ENCODE peak calls at places on chromosomes 16 and 17, in ten cellular contexts. R is CD8-positive, alpha-beta memory T cell; Q is ovary; F is lower leg skin; B is choroid plexus epithelial cell; W is thoracic aorta; M is colonic mucosa; A is fibroblast of lung; N is OCI-LY7; E is psoas muscle. T is an unnamed sample.

GRCh38 chr16:27701381-27701780 is 151.4 kb downstream of the KATNIP start:
- DNase-seq in R (no peak), Q (no peak), F (peak), B (no peak), W (no peak), M (no peak), A (no peak), N (no peak), E (no peak), T (no peak)

GRCh38 chr16:8966781-8967436 is 3.2 kb upstream of the USP7 start:
- DNase-seq in R (no peak), Q (no peak), F (no peak), B (no peak), W (no peak), M (peak), A (no peak), N (no peak), E (no peak), T (no peak)

GRCh38 chr17:81084691-81085419 is 49.9 kb downstream of the BAIAP2 start:
- DNase-seq in R (no peak), Q (no peak), F (no peak), B (no peak), W (no peak), M (no peak), A (no peak), N (no peak), E (peak), T (no peak)

GRCh38 chr16:75256871-75257343 is 5.5 kb upstream of the BCAR1 start:
- DNase-seq in R (no peak), Q (peak), F (peak), B (peak), W (peak), M (no peak), A (peak), N (no peak), E (peak), T (no peak)

GRCh38 chr16:59039066-59039465 is 304.9 kb upstream of the GOT2 start:
- DNase-seq in R (no peak), Q (no peak), F (no peak), B (no peak), W (no peak), M (no peak), A (no peak), N (no peak), E (no peak), T (no peak)

GRCh38 chr16:24858219-24859041 is 12.7 kb downstream of the SLC5A11 start:
- DNase-seq in R (peak), Q (peak), F (peak), B (peak), W (no peak), M (peak), A (peak), N (peak), E (no peak), T (no peak)

GRCh38 chr16:88838566-88838965 is 18.2 kb downstream of the GALNS start:
- DNase-seq in R (no peak), Q (no peak), F (no peak), B (no peak), W (no peak), M (no peak), A (no peak), N (no peak), E (no peak), T (no peak)

GRCh38 chr16:20300312-20301097 is 26.8 kb downstream of the GP2 start:
- DNase-seq in R (no peak), Q (no peak), F (no peak), B (peak), W (no peak), M (peak), A (peak), N (peak), E (no peak), T (peak)

GRCh38 chr17:75152971-75153853 is 1.1 kb downstream of the JPT1 start:
- DNase-seq in R (no peak), Q (no peak), F (no peak), B (peak), W (no peak), M (peak), A (peak), N (peak), E (peak), T (no peak)

GRCh38 chr16:78458588-78458987 is 359.1 kb downstream of the WWOX start:
- DNase-seq in R (no peak), Q (no peak), F (no peak), B (no peak), W (no peak), M (no peak), A (no peak), N (no peak), E (no peak), T (no peak)

GRCh38 chr16:78461087-78461486 is 361.6 kb downstream of the WWOX start:
- DNase-seq in R (no peak), Q (no peak), F (no peak), B (no peak), W (no peak), M (peak), A (no peak), N (no peak), E (no peak), T (no peak)

GRCh38 chr16:78461496-78461938 is 362.1 kb downstream of the WWOX start:
- DNase-seq in R (no peak), Q (no peak), F (no peak), B (peak), W (no peak), M (peak), A (peak), N (no peak), E (no peak), T (no peak)

GRCh38 chr16:78462261-78463208 is 363.1 kb downstream of the WWOX start:
- DNase-seq in R (no peak), Q (no peak), F (no peak), B (no peak), W (no peak), M (peak), A (no peak), N (no peak), E (no peak), T (no peak)

GRCh38 chr16:78460428-78460827 is 361.0 kb downstream of the WWOX start:
- DNase-seq in R (no peak), Q (no peak), F (no peak), B (no peak), W (no peak), M (no peak), A (no peak), N (no peak), E (no peak), T (no peak)
- H3K4me3 ChIP-seq in R (no peak), Q (no peak), F (no peak), B (no peak), W (no peak), M (no peak), A (no peak), N (no peak), E (no peak), T (no peak)

GRCh38 chr17:72411124-72411563 is 290.3 kb downstream of the SOX9 start:
- DNase-seq in R (no peak), Q (no peak), F (no peak), B (no peak), W (no peak), M (no peak), A (no peak), N (no peak), E (no peak), T (no peak)
- H3K4me3 ChIP-seq in R (no peak), Q (no peak), F (no peak), B (no peak), W (no peak), M (no peak), A (no peak), N (no peak), E (no peak), T (no peak)

GRCh38 chr17:17820457-17821158 is 16.2 kb downstream of the SREBF1 start:
- DNase-seq in R (no peak), Q (no peak), F (no peak), B (no peak), W (no peak), M (no peak), A (no peak), N (no peak), E (no peak), T (no peak)
- H3K4me3 ChIP-seq in R (no peak), Q (no peak), F (no peak), B (no peak), W (no peak), M (no peak), A (peak), N (peak), E (peak), T (no peak)

GRCh38 chr17:32174889-32175288 is 32.6 kb downstream of the RHOT1 start:
- DNase-seq in R (no peak), Q (no peak), F (no peak), B (no peak), W (no peak), M (no peak), A (no peak), N (no peak), E (no peak), T (no peak)
- H3K4me3 ChIP-seq in R (no peak), Q (no peak), F (no peak), B (no peak), W (no peak), M (no peak), A (no peak), N (no peak), E (no peak), T (no peak)

T was measured in skeletal muscle cell.